ENCODE peak calls at places on chromosomes 3 and 15, in five cellular contexts. One of them, this sample, is unnamed.

GRCh38 chr3:114104414-114104813 is 47.9 kb downstream of the QTRT2 start:
- DNase-seq in left ventricle myocardium inferior: no peak
- DNase-seq in hepatocyte: no peak
- DNase-seq in K562: no peak
- DNase-seq in NCI-H2029: no peak
- DNase-seq in this sample: no peak

GRCh38 chr3:46464326-46465195 is at the start of gene LTF:
- DNase-seq in left ventricle myocardium inferior: no peak
- DNase-seq in hepatocyte: no peak
- DNase-seq in K562: no peak
- DNase-seq in NCI-H2029: no peak
- DNase-seq in this sample: no peak

GRCh38 chr15:31471731-31472430 is 145.2 kb downstream of the KLF13 start:
- DNase-seq in left ventricle myocardium inferior: no peak
- DNase-seq in hepatocyte: no peak
- DNase-seq in K562: no peak
- DNase-seq in NCI-H2029: no peak
- DNase-seq in this sample: no peak

GRCh38 chr3:77553240-77553639 is 513.3 kb downstream of the ROBO2 start:
- DNase-seq in left ventricle myocardium inferior: no peak
- DNase-seq in hepatocyte: no peak
- DNase-seq in K562: no peak
- DNase-seq in NCI-H2029: no peak
- DNase-seq in this sample: no peak

GRCh38 chr3:82572721-82573120 is 811.3 kb upstream of the GBE1 start:
- DNase-seq in left ventricle myocardium inferior: no peak
- DNase-seq in hepatocyte: no peak
- DNase-seq in K562: no peak
- DNase-seq in NCI-H2029: no peak
- DNase-seq in this sample: no peak

GRCh38 chr3:162072656-162073055 is 576.0 kb downstream of the OTOL1 start:
- DNase-seq in left ventricle myocardium inferior: no peak
- DNase-seq in hepatocyte: no peak
- DNase-seq in K562: no peak
- DNase-seq in NCI-H2029: no peak
- DNase-seq in this sample: no peak

GRCh38 chr3:124168271-124168670 is 176.3 kb upstream of the ROPN1 start:
- DNase-seq in left ventricle myocardium inferior: no peak
- DNase-seq in hepatocyte: no peak
- DNase-seq in K562: no peak
- DNase-seq in NCI-H2029: no peak
- DNase-seq in this sample: no peak

GRCh38 chr3:128922804-128923459 is 43.5 kb downstream of the ACAD9 start:
- DNase-seq in left ventricle myocardium inferior: no peak
- DNase-seq in hepatocyte: no peak
- DNase-seq in K562: no peak
- DNase-seq in NCI-H2029: no peak
- DNase-seq in this sample: no peak

GRCh38 chr3:33218072-33218445 is 551 bp downstream of the SUSD5 start:
- DNase-seq in left ventricle myocardium inferior: no peak
- DNase-seq in hepatocyte: no peak
- DNase-seq in K562: no peak
- DNase-seq in NCI-H2029: no peak
- DNase-seq in this sample: peak

GRCh38 chr15:69762373-69763148 is 309.9 kb downstream of the RPLP1 start:
- DNase-seq in left ventricle myocardium inferior: no peak
- DNase-seq in hepatocyte: peak
- DNase-seq in K562: no peak
- DNase-seq in NCI-H2029: no peak
- DNase-seq in this sample: no peak

GRCh38 chr3:101509811-101510210 is 3.2 kb downstream of the SENP7 start:
- DNase-seq in left ventricle myocardium inferior: no peak
- DNase-seq in hepatocyte: no peak
- DNase-seq in K562: no peak
- DNase-seq in NCI-H2029: no peak
- DNase-seq in this sample: no peak

GRCh38 chr3:162994165-162994564 is 1497.6 kb downstream of the OTOL1 start:
- DNase-seq in left ventricle myocardium inferior: no peak
- DNase-seq in hepatocyte: no peak
- DNase-seq in K562: no peak
- DNase-seq in NCI-H2029: no peak
- DNase-seq in this sample: no peak

GRCh38 chr3:155763870-155764463 is 19.1 kb upstream of the PLCH1 start:
- DNase-seq in left ventricle myocardium inferior: no peak
- DNase-seq in hepatocyte: no peak
- DNase-seq in K562: no peak
- DNase-seq in NCI-H2029: no peak
- DNase-seq in this sample: no peak

GRCh38 chr3:180329187-180329586 is 272.8 kb upstream of the TTC14 start:
- DNase-seq in left ventricle myocardium inferior: no peak
- DNase-seq in hepatocyte: no peak
- DNase-seq in K562: no peak
- DNase-seq in NCI-H2029: no peak
- DNase-seq in this sample: no peak

GRCh38 chr15:85306946-85307686 is 73.3 kb upstream of the AKAP13 start:
- DNase-seq in left ventricle myocardium inferior: no peak
- DNase-seq in hepatocyte: no peak
- DNase-seq in K562: no peak
- DNase-seq in NCI-H2029: no peak
- DNase-seq in this sample: no peak

GRCh38 chr3:105715372-105715771 is 153.4 kb downstream of the CBLB start:
- DNase-seq in left ventricle myocardium inferior: no peak
- DNase-seq in hepatocyte: no peak
- DNase-seq in K562: no peak
- DNase-seq in NCI-H2029: no peak
- DNase-seq in this sample: no peak

GRCh38 chr3:1987983-1988382 is 110.7 kb upstream of the CNTN4 start:
- DNase-seq in left ventricle myocardium inferior: no peak
- DNase-seq in hepatocyte: peak
- DNase-seq in K562: no peak
- DNase-seq in NCI-H2029: no peak
- DNase-seq in this sample: peak

GRCh38 chr15:66698318-66698961 is 3.6 kb upstream of the SMAD6 start:
- DNase-seq in left ventricle myocardium inferior: peak
- DNase-seq in hepatocyte: peak
- DNase-seq in K562: no peak
- DNase-seq in NCI-H2029: no peak
- DNase-seq in this sample: peak

GRCh38 chr3:126986001-126986400 is 3.1 kb downstream of the PLXNA1 start:
- DNase-seq in left ventricle myocardium inferior: no peak
- DNase-seq in hepatocyte: peak
- DNase-seq in K562: peak
- DNase-seq in NCI-H2029: no peak
- DNase-seq in this sample: no peak

GRCh38 chr3:55269096-55269495 is 218.0 kb downstream of the WNT5A start:
- DNase-seq in left ventricle myocardium inferior: no peak
- DNase-seq in hepatocyte: no peak
- DNase-seq in K562: no peak
- DNase-seq in NCI-H2029: no peak
- DNase-seq in this sample: no peak

GRCh38 chr3:164879201-164879600 is 199.1 kb downstream of the SI start:
- DNase-seq in left ventricle myocardium inferior: no peak
- DNase-seq in hepatocyte: peak
- DNase-seq in K562: no peak
- DNase-seq in NCI-H2029: no peak
- DNase-seq in this sample: peak

GRCh38 chr3:87548271-87548670 is 271.9 kb upstream of the POU1F1 start:
- DNase-seq in left ventricle myocardium inferior: no peak
- DNase-seq in hepatocyte: no peak
- DNase-seq in K562: no peak
- DNase-seq in NCI-H2029: no peak
- DNase-seq in this sample: no peak

GRCh38 chr3:175224051-175224450 is 364.9 kb downstream of the NAALADL2 start:
- DNase-seq in left ventricle myocardium inferior: peak
- DNase-seq in hepatocyte: peak
- DNase-seq in K562: no peak
- DNase-seq in NCI-H2029: peak
- DNase-seq in this sample: no peak

GRCh38 chr3:195209836-195210551 is 61.0 kb downstream of the XXYLT1 start:
- DNase-seq in left ventricle myocardium inferior: peak
- DNase-seq in hepatocyte: peak
- DNase-seq in K562: no peak
- DNase-seq in NCI-H2029: no peak
- DNase-seq in this sample: peak

GRCh38 chr3:138799822-138800221 is 34.9 kb downstream of the PIK3CB start:
- DNase-seq in left ventricle myocardium inferior: peak
- DNase-seq in hepatocyte: peak
- DNase-seq in K562: no peak
- DNase-seq in NCI-H2029: no peak
- DNase-seq in this sample: no peak

GRCh38 chr3:28317438-28318022 is 31.0 kb upstream of the ZCWPW2 start:
- DNase-seq in left ventricle myocardium inferior: no peak
- DNase-seq in hepatocyte: peak
- DNase-seq in K562: peak
- DNase-seq in NCI-H2029: peak
- DNase-seq in this sample: no peak

GRCh38 chr15:40252438-40253178 is 13.7 kb downstream of the PAK6 start:
- DNase-seq in left ventricle myocardium inferior: peak
- DNase-seq in hepatocyte: peak
- DNase-seq in K562: no peak
- DNase-seq in NCI-H2029: no peak
- DNase-seq in this sample: peak

GRCh38 chr3:99246010-99246654 is 344.6 kb upstream of the DCBLD2 start:
- DNase-seq in left ventricle myocardium inferior: no peak
- DNase-seq in hepatocyte: no peak
- DNase-seq in K562: no peak
- DNase-seq in NCI-H2029: no peak
- DNase-seq in this sample: no peak

GRCh38 chr3:70308760-70309159 is 3.7 kb downstream of the MDFIC2 start:
- DNase-seq in left ventricle myocardium inferior: no peak
- DNase-seq in hepatocyte: peak
- DNase-seq in K562: no peak
- DNase-seq in NCI-H2029: no peak
- DNase-seq in this sample: no peak

GRCh38 chr3:187146389-187146788 is 7.1 kb upstream of the RPL39L start:
- DNase-seq in left ventricle myocardium inferior: no peak
- DNase-seq in hepatocyte: no peak
- DNase-seq in K562: no peak
- DNase-seq in NCI-H2029: no peak
- DNase-seq in this sample: no peak

GRCh38 chr3:183555541-183556081 is at the start of gene KLHL6:
- DNase-seq in left ventricle myocardium inferior: peak
- DNase-seq in hepatocyte: no peak
- DNase-seq in K562: no peak
- DNase-seq in NCI-H2029: no peak
- DNase-seq in this sample: no peak

GRCh38 chr3:184110316-184110725 is 13.5 kb downstream of the HTR3E start:
- DNase-seq in left ventricle myocardium inferior: no peak
- DNase-seq in hepatocyte: no peak
- DNase-seq in K562: no peak
- DNase-seq in NCI-H2029: no peak
- DNase-seq in this sample: no peak

GRCh38 chr3:193330500-193331204 is 47.9 kb downstream of the ATP13A5 start:
- DNase-seq in left ventricle myocardium inferior: no peak
- DNase-seq in hepatocyte: no peak
- DNase-seq in K562: no peak
- DNase-seq in NCI-H2029: no peak
- DNase-seq in this sample: no peak

GRCh38 chr3:58350627-58351013 is 17.9 kb downstream of the PXK start:
- DNase-seq in left ventricle myocardium inferior: no peak
- DNase-seq in hepatocyte: no peak
- DNase-seq in K562: no peak
- DNase-seq in NCI-H2029: no peak
- DNase-seq in this sample: no peak

GRCh38 chr15:42457445-42458442 is 33.2 kb downstream of the ZNF106 start:
- DNase-seq in left ventricle myocardium inferior: peak
- DNase-seq in hepatocyte: peak
- DNase-seq in K562: no peak
- DNase-seq in NCI-H2029: no peak
- DNase-seq in this sample: peak

GRCh38 chr3:124113475-124113874 is 121.6 kb upstream of the ROPN1 start:
- DNase-seq in left ventricle myocardium inferior: no peak
- DNase-seq in hepatocyte: no peak
- DNase-seq in K562: no peak
- DNase-seq in NCI-H2029: no peak
- DNase-seq in this sample: no peak

GRCh38 chr15:41870689-41871081 is 23.2 kb downstream of the SPTBN5 start:
- DNase-seq in left ventricle myocardium inferior: no peak
- DNase-seq in hepatocyte: no peak
- DNase-seq in K562: no peak
- DNase-seq in NCI-H2029: no peak
- DNase-seq in this sample: no peak

GRCh38 chr3:86239956-86240355 is 751.0 kb downstream of the VGLL3 start:
- DNase-seq in left ventricle myocardium inferior: no peak
- DNase-seq in hepatocyte: no peak
- DNase-seq in K562: no peak
- DNase-seq in NCI-H2029: no peak
- DNase-seq in this sample: no peak

GRCh38 chr3:4853749-4854140 is 125.5 kb upstream of the BHLHE40 start:
- DNase-seq in left ventricle myocardium inferior: no peak
- DNase-seq in hepatocyte: no peak
- DNase-seq in K562: no peak
- DNase-seq in NCI-H2029: no peak
- DNase-seq in this sample: no peak

This sample was measured in retina.